ENCODE peak calls at places on chromosome 7, in five cellular contexts. J is GM23248, F is dorsolateral prefrontal cortex, S is AG09309, B is NB4. T is an unnamed sample.

GRCh38 chr7:17304926-17305325 is 6.5 kb downstream of the AHR start:
- DNase-seq in J (peak), F (no peak), S (peak), B (peak), T (no peak)

GRCh38 chr7:51606601-51607154 is 290.1 kb upstream of the COBL start:
- DNase-seq in J (no peak), F (no peak), S (no peak), B (peak), T (no peak)

GRCh38 chr7:1505731-1506550 is 1.8 kb upstream of the INTS1 start:
- DNase-seq in J (no peak), F (no peak), S (no peak), B (peak), T (peak)

GRCh38 chr7:27386581-27386980 is 144.0 kb downstream of the EVX1 start:
- DNase-seq in J (no peak), F (no peak), S (no peak), B (no peak), T (no peak)

GRCh38 chr7:136925556-136925955 is 57.1 kb downstream of the CHRM2 start:
- DNase-seq in J (no peak), F (no peak), S (no peak), B (no peak), T (no peak)

GRCh38 chr7:92808006-92808405 is 28.4 kb downstream of the CDK6 start:
- DNase-seq in J (peak), F (no peak), S (no peak), B (peak), T (no peak)

GRCh38 chr7:44977956-44978355 is 859 bp downstream of the MYO1G start:
- DNase-seq in J (no peak), F (no peak), S (no peak), B (peak), T (peak)

GRCh38 chr7:146772581-146772980 is 656.0 kb downstream of the CNTNAP2 start:
- DNase-seq in J (no peak), F (no peak), S (no peak), B (peak), T (peak)

GRCh38 chr7:105788356-105788755 is 88.0 kb downstream of the ATXN7L1 start:
- DNase-seq in J (no peak), F (no peak), S (no peak), B (no peak), T (no peak)

GRCh38 chr7:68511281-68511680 is 1087.0 kb upstream of the AUTS2 start:
- DNase-seq in J (no peak), F (no peak), S (no peak), B (no peak), T (no peak)

GRCh38 chr7:158710651-158711102 is 6.1 kb upstream of the NCAPG2 start:
- DNase-seq in J (peak), F (no peak), S (peak), B (peak), T (no peak)

GRCh38 chr7:8365499-8366110 is 67.8 kb upstream of the NXPH1 start:
- DNase-seq in J (peak), F (no peak), S (no peak), B (peak), T (peak)

GRCh38 chr7:35630573-35630972 is 64.4 kb downstream of the HERPUD2 start:
- DNase-seq in J (peak), F (no peak), S (no peak), B (no peak), T (no peak)

GRCh38 chr7:8254667-8255066 is 7.3 kb downstream of the ICA1 start:
- DNase-seq in J (no peak), F (no peak), S (no peak), B (no peak), T (no peak)

GRCh38 chr7:95660023-95660434 is 63.7 kb upstream of the PDK4 start:
- DNase-seq in J (no peak), F (no peak), S (no peak), B (no peak), T (no peak)

GRCh38 chr7:2040201-2040892 is 192.4 kb downstream of the MAD1L1 start:
- DNase-seq in J (no peak), F (no peak), S (no peak), B (no peak), T (no peak)

GRCh38 chr7:100891555-100891954 is 2.0 kb upstream of the UFSP1 start:
- DNase-seq in J (peak), F (no peak), S (no peak), B (no peak), T (no peak)

GRCh38 chr7:127665922-127666321 is 13.9 kb downstream of the SND1 start:
- DNase-seq in J (no peak), F (no peak), S (no peak), B (no peak), T (no peak)
- H3K4me3 ChIP-seq in J (no peak), F (no peak), S (no peak), B (no peak), T (no peak)

DNA sequence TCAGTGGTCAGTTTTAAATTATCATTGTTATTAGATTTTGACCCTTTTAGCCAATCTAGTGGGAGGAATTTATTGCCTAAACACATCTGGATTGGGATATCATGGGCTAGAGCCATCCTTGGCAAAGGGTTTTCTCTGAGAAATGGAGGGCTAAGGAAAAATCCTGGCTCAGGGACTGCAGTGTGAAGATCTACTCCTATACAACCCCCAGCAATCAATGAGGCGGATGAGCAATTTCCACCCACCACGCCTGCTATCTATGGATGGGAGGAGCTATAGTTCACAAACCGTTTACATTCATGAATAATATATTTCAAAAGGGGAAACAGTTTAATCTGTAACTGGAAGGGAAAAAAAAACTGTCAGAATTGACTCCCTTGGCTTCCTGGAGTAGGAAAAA is 2.7 kb downstream of the CAV1 start:
- DNase-seq in J (peak), F (no peak), S (no peak), B (no peak), T (no peak)
- H3K4me3 ChIP-seq in J (peak), F (no peak), S (peak), B (no peak), T (no peak)

GRCh38 chr7:112204072-112204775 is 2.0 kb downstream of the DOCK4 start:
- DNase-seq in J (peak), F (no peak), S (no peak), B (no peak), T (no peak)
- H3K4me3 ChIP-seq in J (peak), F (peak), S (peak), B (peak), T (peak)

DNA sequence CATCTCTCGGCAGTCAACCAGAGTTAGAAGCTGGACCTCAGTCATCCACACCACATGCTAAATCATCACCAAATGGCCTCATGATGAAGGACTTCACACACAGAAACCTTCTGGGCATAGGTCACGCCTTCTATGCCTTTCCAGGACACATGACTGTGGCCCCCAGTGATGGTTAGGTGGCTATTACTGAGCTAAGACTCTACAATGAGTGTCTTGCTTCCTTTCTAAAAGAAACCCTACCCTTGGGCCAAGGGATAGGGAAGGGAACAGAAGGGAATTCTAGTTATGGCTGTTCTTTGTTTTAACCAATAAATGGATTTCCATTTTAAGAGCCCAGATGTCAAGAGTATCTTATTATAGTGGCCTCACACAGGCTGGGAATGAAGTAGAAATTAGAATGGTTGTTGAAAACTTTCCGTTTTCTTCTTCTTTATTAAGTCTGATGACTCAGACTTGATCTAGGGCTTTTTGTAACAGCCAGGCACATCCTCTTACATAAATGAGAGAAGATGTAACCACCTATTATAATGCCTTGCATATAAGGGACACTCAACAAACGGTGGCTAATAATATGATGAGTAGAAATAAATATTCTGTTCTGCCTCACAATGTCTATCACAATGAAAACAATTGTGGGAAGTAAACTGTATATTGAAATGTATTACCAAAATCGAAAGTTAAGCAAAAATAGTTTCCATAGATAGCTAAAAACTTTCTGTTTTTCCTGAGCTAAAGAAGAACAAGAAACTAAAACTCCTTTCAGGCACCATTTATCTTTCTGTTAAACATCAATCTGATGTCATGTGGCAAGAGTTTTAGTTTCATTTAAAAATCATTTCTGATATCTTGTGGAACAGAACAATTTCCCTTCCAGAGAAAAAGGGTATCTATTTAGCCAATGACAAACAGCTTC is 62.5 kb upstream of the TOMM7 start:
- DNase-seq in J (peak), F (no peak), S (no peak), B (peak), T (no peak)
- H3K4me3 ChIP-seq in J (no peak), F (no peak), S (no peak), B (no peak), T (peak)

GRCh38 chr7:149196151-149196704 is 882 bp downstream of the ZNF282 start:
- DNase-seq in J (peak), F (no peak), S (no peak), B (peak), T (peak)
- H3K4me3 ChIP-seq in J (peak), F (peak), S (peak), B (peak), T (peak)

GRCh38 chr7:33845991-33846509 is 59.3 kb upstream of the BMPER start:
- DNase-seq in J (peak), F (no peak), S (no peak), B (no peak), T (no peak)
- H3K4me3 ChIP-seq in J (no peak), F (no peak), S (no peak), B (no peak), T (no peak)